ENCODE peak calls at places on chromosomes 3 and 15, in nine cellular contexts. F, D, W, X, Z, I, Y, S and K are unnamed samples. For H3K9me3 and H3K36me3, the result is how much of the 10 kb centered on the place peaks cover.

GRCh38 chr3:184241447-184242296 is 7.1 kb downstream of the ALG3 start:
- DNase-seq in W (peak), X (peak), D (no peak), S (no peak), Z (no peak), F (peak), I (peak), Y (no peak), K (peak)

GRCh38 chr3:176776622-176777021 is 420.7 kb downstream of the TBL1XR1 start:
- DNase-seq in Z (no peak), Y (no peak), F (no peak), D (no peak), S (no peak), W (no peak), I (no peak), X (no peak), K (no peak)

GRCh38 chr3:183896610-183897009 is 11.9 kb upstream of the PARL start:
- DNase-seq in W (no peak), X (no peak), S (no peak), Z (no peak), F (no peak), Y (no peak), I (no peak), D (no peak), K (no peak)

GRCh38 chr3:11989383-11990050 is 14.7 kb upstream of the SYN2 start:
- DNase-seq in W (no peak), Z (no peak), X (no peak), I (no peak), D (no peak), Y (no peak), F (no peak), S (no peak), K (no peak)

GRCh38 chr3:60399861-60400845 is 851.1 kb downstream of the FHIT start:
- DNase-seq in I (no peak), D (peak), W (no peak), F (no peak), Z (no peak), S (no peak), Y (no peak), X (peak), K (no peak)

GRCh38 chr3:173397161-173398110 is at the start of gene NLGN1:
- DNase-seq in Z (peak), Y (no peak), D (peak), F (peak), I (peak), W (peak), X (peak), S (no peak), K (peak)

GRCh38 chr15:28081594-28081993 is 17.5 kb downstream of the OCA2 start:
- DNase-seq in I (no peak), Z (no peak), S (no peak), X (no peak), D (no peak), F (no peak), W (no peak), Y (no peak), K (no peak)

GRCh38 chr3:42080452-42080872 is 10.7 kb upstream of the TRAK1 start:
- DNase-seq in I (no peak), X (peak), D (peak), Z (no peak), S (peak), Y (no peak), W (peak), F (peak), K (no peak)

GRCh38 chr3:138348950-138349739 is 766 bp downstream of the MRAS start:
- DNase-seq in Z (no peak), X (peak), W (no peak), S (no peak), F (peak), I (no peak), D (no peak), Y (no peak), K (no peak)

GRCh38 chr3:188037116-188037718 is 116.7 kb upstream of the LPP start:
- DNase-seq in S (peak), W (peak), I (no peak), Y (no peak), F (peak), X (peak), D (peak), Z (no peak), K (no peak)
- TF ChIP-seq CTCF in S (peak), W (peak), I (peak), Y (no peak), F (peak), X (peak), D (peak), Z (peak), K (peak)

DNA sequence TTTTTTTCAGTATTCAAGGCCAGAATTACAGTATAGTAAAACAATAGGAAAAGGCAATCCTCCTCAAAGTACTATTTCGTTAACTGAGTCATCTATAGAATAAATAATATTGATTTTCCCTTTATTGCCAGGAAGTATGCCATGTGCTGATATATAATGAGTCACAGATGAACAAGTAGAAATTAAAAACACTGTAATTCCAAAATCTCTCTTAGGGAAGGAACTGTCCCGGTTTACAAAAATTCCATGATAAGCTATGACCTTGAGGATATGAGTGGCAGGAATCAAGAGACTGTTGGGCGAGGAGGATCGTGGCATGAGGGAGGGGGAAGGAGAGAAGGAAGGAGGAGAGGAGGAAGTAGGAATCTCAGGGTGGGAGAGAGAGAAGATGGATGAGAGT is 166.0 kb upstream of the ICE2 start:
- DNase-seq in F (no peak), X (no peak), D (no peak), Z (no peak), I (no peak), S (no peak), Y (no peak), W (no peak), K (no peak)
- H3K9me3 ChIP-seq in F (under half), X (under half), D (under half), Z (under half), I (under half), S (under half), Y (under half), W (under half), K (under half)

GRCh38 chr3:182862159-182862860 is 69.0 kb downstream of the ATP11B start:
- DNase-seq in X (no peak), Z (no peak), D (no peak), I (no peak), W (no peak), Y (no peak), S (no peak), F (peak), K (no peak)
- H3K36me3 ChIP-seq in X (under half), Z (half or more), D (under half), I (half or more), W (under half), Y (under half), S (under half), F (under half), K (under half)

GRCh38 chr15:49620174-49620573 is 444 bp downstream of the FAM227B start:
- DNase-seq in S (no peak), W (peak), I (no peak), Z (no peak), D (peak), X (peak), Y (no peak), F (no peak), K (no peak)
- TF ChIP-seq CTCF in S (no peak), W (peak), I (peak), Z (no peak), D (no peak), X (no peak), Y (no peak), F (no peak), K (no peak)

DNA sequence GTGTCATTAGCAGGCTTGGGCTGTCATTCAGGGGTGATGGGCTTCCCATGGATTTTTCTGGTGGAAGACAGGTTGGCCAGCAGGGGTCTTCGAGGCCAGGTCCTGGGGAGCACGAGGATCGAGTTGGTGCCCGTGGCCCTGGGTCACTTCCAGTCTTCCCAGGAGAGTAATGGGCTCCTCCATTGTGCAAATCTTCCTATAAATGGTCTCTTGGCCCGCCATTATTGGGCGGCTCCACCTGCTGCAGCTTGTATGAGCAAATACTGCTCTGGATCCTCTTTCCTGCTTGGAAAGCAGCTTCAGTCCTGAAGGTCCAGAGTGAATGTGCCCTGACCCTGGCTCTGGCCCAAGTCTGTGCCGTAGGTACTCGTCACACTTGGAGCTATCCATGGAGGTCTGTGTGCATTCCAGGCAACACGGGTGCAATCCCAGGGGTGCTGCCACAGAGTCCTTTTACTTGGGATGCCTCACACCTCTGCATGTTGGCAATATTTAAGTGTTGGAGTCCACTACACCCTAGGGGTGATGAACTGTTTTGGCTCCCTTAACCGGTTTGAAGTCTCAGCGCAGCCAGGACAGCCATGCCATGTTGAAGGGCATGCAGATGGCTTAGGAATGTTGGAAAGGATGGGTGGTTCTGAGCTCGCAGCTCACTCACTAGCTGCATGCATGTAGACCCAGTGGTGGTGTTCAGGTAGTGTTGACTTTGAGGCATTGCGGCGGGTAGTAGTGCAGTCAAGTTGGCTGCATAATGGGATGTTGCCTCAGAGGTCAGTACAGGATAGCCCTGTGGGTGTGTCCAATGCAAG is 97.6 kb downstream of the SNRPN start:
- DNase-seq in S (no peak), F (no peak), W (no peak), Z (no peak), Y (peak), X (no peak), D (no peak), I (peak), K (no peak)
- H3K9me3 ChIP-seq in S (under half), F (half or more), W (half or more), Z (half or more), Y (half or more), X (under half), D (half or more), I (half or more), K (under half)

DNA sequence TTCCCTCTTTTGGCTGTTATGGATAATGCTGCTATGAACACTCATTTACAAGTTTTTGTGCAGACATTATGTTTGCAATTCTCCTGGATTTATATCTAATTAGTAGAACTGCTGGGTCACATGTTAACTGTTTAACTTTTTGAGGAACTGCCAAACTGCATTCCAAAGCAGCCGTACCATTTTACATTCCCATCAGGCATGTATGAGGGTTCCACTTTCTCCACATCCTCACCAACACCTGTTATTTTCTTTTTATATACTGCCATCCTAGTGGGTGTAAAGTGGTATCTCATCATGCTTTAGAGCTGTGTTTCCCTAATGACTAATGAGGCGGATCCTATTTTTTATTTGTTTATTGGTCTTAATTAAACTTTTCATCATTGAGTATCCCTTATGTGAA is 9.2 kb downstream of the KPNA4 start:
- DNase-seq in S (no peak), D (no peak), W (no peak), X (no peak), Z (no peak), F (no peak), I (no peak), Y (no peak), K (no peak)
- H3K36me3 ChIP-seq in S (under half), D (under half), W (under half), X (under half), Z (under half), F (under half), I (under half), Y (under half), K (under half)